ENCODE peak calls at places on chromosomes 11 and 22, in five cellular contexts. E is H1, Q is GM23338, Z is K562, T is HepG2. F is an unnamed sample.

GRCh38 chr11:84660257-84660656 is 966.9 kb downstream of the DLG2 start:
- DNase-seq in T (no peak), E (no peak), Q (no peak), Z (no peak), F (no peak)

GRCh38 chr11:6746086-6746618 is 25.6 kb downstream of the OR2AG2 start:
- DNase-seq in E (no peak), Z (no peak), T (no peak), Q (no peak), F (no peak)

GRCh38 chr11:112656772-112657428 is 304.3 kb upstream of the NCAM1 start:
- DNase-seq in T (no peak), Z (no peak), E (no peak), Q (no peak), F (no peak)

GRCh38 chr22:27314276-27314807 is 487.2 kb downstream of the MN1 start:
- DNase-seq in E (no peak), Q (no peak), Z (peak; percentile 72), T (no peak), F (no peak)

GRCh38 chr22:39221999-39222686 is 22.6 kb downstream of the PDGFB start:
- DNase-seq in E (no peak), T (no peak), Q (no peak), Z (no peak), F (no peak)

GRCh38 chr11:128624269-128625170 is 37.2 kb upstream of the ETS1 start:
- DNase-seq in Q (no peak), E (peak; percentile 43), T (no peak), Z (no peak), F (no peak)

GRCh38 chr11:79363861-79364378 is 76.9 kb downstream of the TENM4 start:
- DNase-seq in T (no peak), Q (no peak), Z (no peak), E (no peak), F (no peak)

GRCh38 chr11:112977620-112978212 is 16.5 kb downstream of the NCAM1 start:
- DNase-seq in T (no peak), Q (no peak), Z (no peak), E (no peak), F (no peak)

GRCh38 chr11:8671242-8671641 is 11.2 kb downstream of the TRIM66 start:
- DNase-seq in Z (no peak), Q (peak; percentile 94), E (peak; percentile 61), T (no peak), F (peak; percentile 69)

GRCh38 chr11:67045314-67045713 is 11.3 kb upstream of the RHOD start:
- DNase-seq in T (no peak), E (no peak), Z (no peak), Q (no peak), F (no peak)

GRCh38 chr11:126284829-126285228 is 1.9 kb downstream of the TIRAP start:
- DNase-seq in Z (peak; percentile 62), E (no peak), T (peak; percentile 61), Q (no peak), F (no peak)

GRCh38 chr11:93921695-93922468 is 71.5 kb upstream of the VSTM5 start:
- DNase-seq in Z (peak; percentile 65), Q (peak; percentile 96), T (peak; percentile 56), E (peak; percentile 71), F (peak; percentile 79)

GRCh38 chr22:48084041-48084748 is 1321.7 kb downstream of the TBC1D22A start:
- DNase-seq in Q (no peak), Z (no peak), T (no peak), E (no peak), F (no peak)

GRCh38 chr11:10693509-10694071 is at the start of gene IRAG1:
- DNase-seq in T (no peak), Q (peak; percentile 34), E (no peak), Z (no peak), F (peak; percentile 25)

GRCh38 chr11:952406-953385 is 27.0 kb downstream of the AP2A2 start:
- DNase-seq in T (peak; percentile 99), Z (no peak), E (no peak), Q (no peak), F (no peak)

GRCh38 chr11:111665779-111666178 is 63.5 kb downstream of the SIK2 start:
- DNase-seq in T (peak; percentile 44), Q (peak; percentile 72), Z (peak; percentile 22), E (no peak), F (peak; percentile 16)

GRCh38 chr11:69445131-69445470 is 36.4 kb upstream of the LINC01488 start:
- DNase-seq in Q (no peak), T (no peak), Z (no peak), E (no peak), F (no peak)

GRCh38 chr11:76773921-76774361 is 9.2 kb upstream of the TSKU start:
- DNase-seq in E (no peak), Q (no peak), T (no peak), Z (no peak), F (no peak)

GRCh38 chr11:79108851-79109250 is 332.0 kb downstream of the TENM4 start:
- DNase-seq in Q (no peak), Z (no peak), T (no peak), E (no peak), F (no peak)

GRCh38 chr11:47001666-47002285 is 65.2 kb downstream of the CSTPP1 start:
- DNase-seq in T (no peak), Z (no peak), Q (peak; percentile 27), E (no peak), F (no peak)
- TF ChIP-seq CREB1 in T (no peak), Z (no peak), Q (no peak), E (no peak), F (no peak)

GRCh38 chr11:62395885-62396778 is 22.7 kb upstream of the SCGB1A1 start:
- DNase-seq in Q (no peak), T (no peak), Z (peak; percentile 75), E (no peak), F (no peak)
- TF ChIP-seq CTCF in Q (no peak), T (no peak), Z (peak; percentile 34), E (no peak), F (no peak)

DNA sequence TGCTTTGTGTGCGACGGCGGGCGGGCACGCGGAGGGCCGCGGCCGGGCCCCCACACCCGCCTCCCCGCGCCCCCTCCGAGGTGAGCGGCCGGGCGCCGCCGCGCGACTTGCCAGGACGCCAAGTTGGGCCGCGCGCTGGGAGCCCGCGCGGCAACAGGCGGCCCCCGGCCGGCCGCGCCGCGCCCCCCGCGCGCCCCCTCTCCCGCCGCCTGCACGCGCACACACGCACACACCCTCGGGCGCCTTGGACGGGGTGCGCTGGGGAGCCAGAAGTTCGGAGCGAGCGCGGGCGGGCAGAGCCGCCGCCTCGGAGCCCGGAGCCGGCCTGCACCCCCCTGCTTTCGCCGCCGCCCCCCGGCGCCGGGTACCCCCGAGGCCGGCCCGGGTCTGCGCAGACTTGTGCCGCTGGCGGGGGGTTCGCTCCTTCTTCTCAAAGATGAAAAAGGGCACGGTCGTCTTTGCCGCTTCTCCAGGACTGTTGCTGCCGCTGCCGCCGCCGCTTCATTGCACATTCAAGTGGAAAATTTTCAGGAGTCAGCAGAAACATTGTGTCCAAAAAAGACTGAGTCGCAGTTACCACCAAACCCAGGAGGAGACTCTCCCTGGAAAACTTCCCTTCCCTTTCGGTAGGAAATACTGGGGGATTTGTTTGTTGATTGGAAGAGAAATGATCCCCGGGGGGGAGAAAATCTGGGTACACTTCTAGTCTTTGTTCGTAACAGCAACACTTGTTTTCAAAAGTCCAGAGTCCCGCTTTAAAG is 895 bp downstream of the TEAD1 start:
- DNase-seq in T (no peak), Q (peak; percentile 47), Z (peak; percentile 33), E (no peak), F (peak; percentile 39)
- TF ChIP-seq CREB1 in T (no peak), Q (no peak), Z (no peak), E (no peak), F (no peak)

GRCh38 chr11:95968585-95968984 is 44.7 kb upstream of the MTMR2 start:
- DNase-seq in T (no peak), Z (no peak), E (no peak), Q (no peak), F (no peak)
- TF ChIP-seq CTCF in T (no peak), Z (peak; percentile 35), E (no peak), Q (peak; percentile 10), F (no peak)

DNA sequence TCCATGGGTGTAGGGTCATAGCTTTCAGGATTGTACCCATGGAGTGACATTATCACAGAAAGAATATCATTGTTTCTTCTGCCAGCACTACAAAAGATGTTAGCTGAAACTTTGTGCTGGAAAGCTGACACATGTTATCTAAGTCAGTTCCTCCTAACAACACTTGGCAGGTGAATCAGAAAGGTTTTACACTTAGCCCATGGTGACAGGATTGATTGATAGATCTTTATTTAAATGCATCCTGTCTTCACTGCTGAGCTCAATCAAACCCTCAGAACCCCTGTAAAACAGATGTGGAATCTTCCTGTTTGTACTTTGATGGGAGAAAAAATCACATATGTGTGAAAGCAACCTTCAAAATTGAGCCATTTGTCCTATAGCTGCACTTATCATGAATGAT is 811.5 kb upstream of the ANO3 start:
- DNase-seq in Z (no peak), E (no peak), T (no peak), Q (no peak), F (no peak)
- TF ChIP-seq CREB1 in Z (no peak), E (no peak), T (no peak), Q (no peak), F (no peak)

DNA sequence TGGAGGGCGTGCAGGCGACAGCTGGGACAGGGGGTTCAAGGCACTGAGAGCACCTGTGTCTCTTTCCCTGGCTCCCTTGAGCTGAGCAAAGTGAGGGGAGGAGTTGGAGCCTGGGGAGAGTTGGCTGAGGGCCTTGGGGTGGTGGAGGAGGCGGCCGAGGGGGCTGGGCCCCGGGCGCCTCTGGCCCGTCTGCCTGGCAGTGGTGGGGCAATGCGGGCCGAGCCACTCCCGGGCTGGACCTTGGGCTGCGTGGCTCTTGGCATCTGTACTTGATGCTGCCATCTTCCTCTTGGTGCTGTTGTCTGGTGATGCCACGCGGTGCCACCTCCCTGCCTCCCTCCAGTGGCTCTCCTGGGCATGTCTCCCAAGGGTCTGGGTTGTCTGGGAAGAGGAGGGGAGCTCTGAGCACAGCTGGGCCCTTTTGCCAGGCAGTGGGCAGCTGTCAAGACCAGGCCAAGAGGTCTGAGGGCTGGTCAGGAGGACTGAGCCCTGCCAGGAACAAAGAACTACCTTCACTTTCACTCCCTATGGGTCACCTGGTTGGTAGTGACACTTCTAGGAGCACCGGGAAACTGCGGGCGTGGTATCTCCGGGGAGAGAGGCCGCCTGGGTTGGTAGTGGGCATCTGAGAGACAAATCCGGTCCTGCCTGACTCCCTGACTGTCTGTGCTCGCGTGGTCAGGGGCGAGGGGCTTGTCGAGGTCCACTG is 1.3 kb downstream of the GRIK4 start:
- DNase-seq in Z (no peak), Q (no peak), E (no peak), T (no peak), F (no peak)
- TF ChIP-seq CTCF in Z (no peak), Q (no peak), E (peak; percentile 4), T (no peak), F (no peak)

DNA sequence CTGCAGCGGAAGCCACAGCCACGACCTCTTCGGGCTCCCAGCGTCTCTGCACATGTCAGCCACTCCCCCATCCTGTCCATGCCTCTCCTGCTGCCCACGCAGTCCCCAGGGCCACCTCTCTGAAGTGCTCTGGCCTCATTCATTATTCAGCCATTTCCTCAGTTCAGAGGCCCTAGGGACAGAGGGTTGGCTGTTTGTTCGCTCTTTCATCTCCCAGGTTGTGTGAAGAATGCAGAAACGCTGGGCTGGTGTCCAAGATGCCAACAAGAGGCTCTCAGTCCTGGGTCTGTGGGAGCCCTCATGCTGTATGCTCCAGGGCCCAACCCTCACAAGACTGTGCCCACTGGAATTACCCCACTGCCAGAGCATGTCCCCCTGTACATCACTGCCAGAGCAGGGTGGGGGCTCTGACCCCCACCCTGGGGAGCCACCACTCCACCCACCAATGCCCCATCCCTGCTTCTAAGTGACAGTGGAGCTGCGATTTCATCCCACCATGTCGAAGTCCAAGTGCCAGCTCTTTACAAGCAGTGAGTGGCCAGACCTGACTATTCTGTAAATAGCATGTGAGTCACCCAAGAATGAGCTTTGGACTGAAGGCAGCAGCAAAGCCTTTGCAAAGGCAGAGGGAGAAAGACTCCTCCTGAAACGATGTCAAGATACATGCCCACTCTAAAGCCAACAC is 209.6 kb downstream of the BUD13 start:
- DNase-seq in E (no peak), T (peak; percentile 82), Z (no peak), Q (no peak), F (no peak)
- TF ChIP-seq CREB1 in E (no peak), T (no peak), Z (no peak), Q (no peak), F (no peak)

GRCh38 chr11:75328426-75329277 is 22.8 kb downstream of the ARRB1 start:
- DNase-seq in Z (peak; percentile 58), Q (peak; percentile 81), E (peak; percentile 65), T (peak; percentile 78), F (peak; percentile 71)
- TF ChIP-seq CTCF in Z (peak; percentile 72), Q (peak; percentile 61), E (peak; percentile 77), T (peak; percentile 94), F (no peak)